ENCODE peak calls at places on chromosomes 11 and 22, in ten cellular contexts. H is cardiac muscle cell; T is HCT116; Q is WTC11; O is dermis blood vessel endothelial cell; D is stimulated activated CD4-positive, alpha-beta T cell treated with anti-CD3 and anti-CD28 coated beads, Interleukin-1b, Interleukin-23, amount 100 ng/mL, for 24 hours; Y is GM23338; C is astrocyte of the cerebellum; L is activated gamma-delta T cell; I is CD8-positive, alpha-beta T cell. Z is an unnamed sample.

GRCh38 chr22:30574095-30574981 is at the start of gene GAL3ST1:
- DNase-seq in T (no peak), D (no peak), Q (peak), O (no peak), I (no peak), Y (peak), H (peak), L (no peak), C (no peak), Z (no peak)

GRCh38 chr22:49855491-49855911 is 1.9 kb downstream of the ZBED4 start:
- DNase-seq in O (peak), D (no peak), L (no peak), H (no peak), C (no peak), I (no peak), T (no peak), Y (no peak), Q (no peak), Z (no peak)

GRCh38 chr22:41240377-41241132 is at the start of gene CHADL:
- DNase-seq in T (no peak), O (no peak), D (no peak), C (no peak), I (no peak), L (no peak), H (no peak), Q (peak), Y (peak), Z (peak)

GRCh38 chr11:122791836-122792235 is 46.5 kb upstream of the CRTAM start:
- DNase-seq in I (no peak), Q (no peak), T (no peak), H (no peak), L (no peak), Y (no peak), O (peak), D (no peak), C (no peak), Z (peak)

GRCh38 chr11:68314886-68315580 is 2.6 kb downstream of the LRP5 start:
- DNase-seq in I (no peak), O (peak), D (no peak), Q (no peak), C (no peak), L (no peak), Y (no peak), H (peak), T (peak), Z (no peak)

GRCh38 chr11:17634776-17635550 is 84.4 kb upstream of the MYOD1 start:
- DNase-seq in D (no peak), Q (no peak), L (no peak), C (no peak), T (no peak), H (no peak), I (no peak), O (no peak), Y (no peak), Z (no peak)

GRCh38 chr11:45048870-45049825 is 97.3 kb upstream of the PRDM11 start:
- DNase-seq in T (no peak), Q (no peak), C (no peak), Y (no peak), I (no peak), H (peak), D (no peak), O (no peak), L (no peak), Z (peak)

GRCh38 chr11:62444271-62444833 is 25.5 kb downstream of the SCGB1A1 start:
- DNase-seq in Q (peak), H (no peak), O (peak), D (no peak), T (no peak), Y (no peak), L (no peak), C (no peak), I (no peak), Z (peak)

GRCh38 chr11:5246772-5247478 is 2.7 kb downstream of the HBG1 start:
- DNase-seq in C (no peak), T (no peak), Y (no peak), H (no peak), L (no peak), Q (no peak), I (no peak), D (no peak), O (no peak), Z (no peak)

GRCh38 chr22:24460418-24461089 is 33.2 kb downstream of the ADORA2A start:
- DNase-seq in L (no peak), H (no peak), Y (no peak), D (no peak), T (no peak), I (no peak), C (peak), O (no peak), Q (no peak), Z (no peak)

GRCh38 chr11:77065878-77066228 is 918 bp upstream of the CAPN5 start:
- DNase-seq in C (no peak), O (peak), H (no peak), I (no peak), L (no peak), Y (peak), D (no peak), T (no peak), Q (peak), Z (peak)

GRCh38 chr11:1202154-1202775 is 20.6 kb upstream of the MUC5B start:
- DNase-seq in L (no peak), H (no peak), D (no peak), I (no peak), O (no peak), C (no peak), T (no peak), Q (peak), Y (no peak), Z (no peak)

GRCh38 chr22:46147471-46148267 is 2.7 kb upstream of the PPARA start:
- DNase-seq in T (no peak), D (no peak), Y (no peak), C (no peak), Q (no peak), L (no peak), H (no peak), I (no peak), O (no peak), Z (no peak)

GRCh38 chr11:60915250-60915914 is 1.4 kb downstream of the TMEM109 start:
- DNase-seq in Q (peak), O (peak), H (peak), I (peak), D (peak), L (no peak), T (peak), C (no peak), Y (peak), Z (peak)

GRCh38 chr22:50686794-50687193 is 14.2 kb downstream of the SHANK3 start:
- DNase-seq in L (no peak), D (no peak), T (no peak), O (no peak), Y (no peak), C (no peak), Q (no peak), I (no peak), H (no peak), Z (no peak)

GRCh38 chr11:80414766-80415165 is 973.9 kb upstream of the TENM4 start:
- DNase-seq in O (no peak), I (no peak), L (no peak), Q (no peak), C (no peak), Y (no peak), H (no peak), D (no peak), T (no peak), Z (no peak)

GRCh38 chr11:64044730-64045386 is 9.1 kb downstream of the FLRT1 start:
- DNase-seq in T (no peak), Y (no peak), L (no peak), Q (no peak), D (no peak), C (no peak), I (no peak), O (no peak), H (no peak), Z (no peak)

GRCh38 chr22:36544107-36544620 is 15.2 kb upstream of the EIF3D start:
- DNase-seq in I (no peak), Y (no peak), H (no peak), D (no peak), Q (no peak), T (no peak), C (no peak), L (no peak), O (no peak), Z (no peak)

GRCh38 chr11:115267228-115267627 is 237.0 kb downstream of the CADM1 start:
- DNase-seq in L (no peak), I (no peak), Y (no peak), O (no peak), Q (no peak), T (no peak), H (peak), C (no peak), D (no peak), Z (no peak)

GRCh38 chr11:124536520-124536919 is 6.9 kb downstream of the OR8B12 start:
- DNase-seq in I (no peak), Y (peak), H (peak), Q (peak), O (no peak), C (no peak), T (peak), D (no peak), L (no peak), Z (no peak)

GRCh38 chr11:44693654-44694119 is 33.1 kb upstream of the TSPAN18 start:
- DNase-seq in D (no peak), O (no peak), I (no peak), T (no peak), C (no peak), H (peak), L (no peak), Y (no peak), Q (no peak), Z (no peak)

GRCh38 chr22:35663371-35663770 is 15.1 kb downstream of the APOL6 start:
- DNase-seq in C (no peak), O (no peak), I (no peak), Y (no peak), T (no peak), H (no peak), L (no peak), D (no peak), Q (no peak), Z (no peak)

Z was measured in G401.